ENCODE peak calls at places on chromosomes 7 and 10, in six cellular contexts. B is naive thymus-derived CD8-positive, alpha-beta T cell; G is GM20000; H is activated T-helper 2 cell treated with anti-CD3 and anti-CD28 coated beads, Interferon-gamma antibody, Interleukin-2, Interleukin-4, amounts not matched to agents 10 μg/mL and 5 μg/mL and 100 μg/mL, durations not matched to agents 14 hours and 24 hours and 36 hours; D is fibroblast of lung; O is HS-5. U is an unnamed sample.

GRCh38 chr7:99557196-99557607 is 1.2 kb upstream of the ZNF655 start:
- DNase-seq in B (no peak), G (no peak), H (no peak), D (no peak), O (no peak), U (no peak)

GRCh38 chr10:97999066-97999908 is 31.1 kb downstream of the CRTAC1 start:
- DNase-seq in B (no peak), G (no peak), H (no peak), D (no peak), O (no peak), U (no peak)

GRCh38 chr10:50972591-50972990 is 87.2 kb upstream of the A1CF start:
- DNase-seq in B (no peak), G (no peak), H (no peak), D (no peak), O (no peak), U (no peak)

GRCh38 chr10:70358446-70358845 is 24.0 kb downstream of the LRRC20 start:
- DNase-seq in B (no peak), G (no peak), H (no peak), D (no peak), O (no peak), U (no peak)

GRCh38 chr7:157674715-157675426 is 338.1 kb downstream of the DNAJB6 start:
- DNase-seq in B (no peak), G (no peak), H (no peak), D (no peak), O (no peak), U (no peak)

GRCh38 chr7:17289074-17289665 is 9.3 kb upstream of the AHR start:
- DNase-seq in B (no peak), G (no peak), H (no peak), D (peak; percentile 65), O (no peak), U (no peak)

GRCh38 chr7:106010331-106010730 is 47.3 kb downstream of the CDHR3 start:
- DNase-seq in B (no peak), G (peak; percentile 18), H (no peak), D (no peak), O (no peak), U (no peak)

GRCh38 chr7:124085168-124085567 is 52.3 kb upstream of the TMEM229A start:
- DNase-seq in B (no peak), G (no peak), H (no peak), D (peak; percentile 88), O (no peak), U (no peak)

GRCh38 chr10:119292968-119293367 is 85.6 kb downstream of the GRK5 start:
- DNase-seq in B (no peak), G (no peak), H (no peak), D (no peak), O (no peak), U (no peak)

GRCh38 chr7:96407427-96407826 is 85.5 kb upstream of the SLC25A13 start:
- DNase-seq in B (no peak), G (no peak), H (no peak), D (no peak), O (peak; percentile 50), U (no peak)

GRCh38 chr10:48493083-48493871 is 111.6 kb downstream of the ARHGAP22 start:
- DNase-seq in B (no peak), G (no peak), H (peak; percentile 4), D (no peak), O (no peak), U (no peak)

GRCh38 chr7:25963733-25964132 is 188.3 kb upstream of the NFE2L3 start:
- DNase-seq in B (no peak), G (no peak), H (no peak), D (no peak), O (no peak), U (no peak)

GRCh38 chr10:4351723-4352565 is 474.1 kb upstream of the AKR1E2 start:
- DNase-seq in B (no peak), G (no peak), H (no peak), D (peak; percentile 76), O (no peak), U (no peak)

GRCh38 chr7:29146888-29147609 is 712 bp upstream of the CPVL start:
- DNase-seq in B (no peak), G (no peak), H (no peak), D (no peak), O (no peak), U (no peak)

GRCh38 chr7:13904689-13905088 is 84.8 kb downstream of the ETV1 start:
- DNase-seq in B (no peak), G (no peak), H (no peak), D (peak; percentile 47), O (no peak), U (no peak)

GRCh38 chr7:151244156-151244870 is 4.2 kb downstream of the SMARCD3 start:
- DNase-seq in B (peak; percentile 16), G (peak; percentile 89), H (peak; percentile 48), D (peak; percentile 60), O (no peak), U (no peak)

GRCh38 chr10:50851884-50852671 is 33.3 kb downstream of the A1CF start:
- DNase-seq in B (no peak), G (no peak), H (no peak), D (no peak), O (no peak), U (no peak)

GRCh38 chr7:47188653-47189315 is 393.1 kb downstream of the TNS3 start:
- DNase-seq in B (no peak), G (no peak), H (no peak), D (no peak), O (no peak), U (no peak)

GRCh38 chr10:132164801-132165278 is 21.9 kb upstream of the DPYSL4 start:
- DNase-seq in B (no peak), G (no peak), H (no peak), D (no peak), O (no peak), U (no peak)

GRCh38 chr7:55074008-55074499 is 55.2 kb downstream of the EGFR start:
- DNase-seq in B (no peak), G (peak; percentile 83), H (peak; percentile 46), D (peak; percentile 85), O (peak; percentile 92), U (peak; percentile 46)

GRCh38 chr10:7085913-7086589 is 324.8 kb downstream of the SFMBT2 start:
- DNase-seq in B (no peak), G (no peak), H (no peak), D (peak; percentile 94), O (no peak), U (no peak)

GRCh38 chr7:131556055-131556911 is at the start of gene PODXL:
- DNase-seq in B (peak; percentile 8), G (peak; percentile 92), H (peak; percentile 68), D (peak; percentile 33), O (no peak), U (peak; percentile 30)

GRCh38 chr10:34641913-34642558 is 173.1 kb downstream of the PARD3 start:
- DNase-seq in B (no peak), G (no peak), H (no peak), D (no peak), O (no peak), U (no peak)

GRCh38 chr10:99621454-99622246 is 1.4 kb upstream of the SLC25A28 start:
- DNase-seq in B (no peak), G (no peak), H (no peak), D (no peak), O (no peak), U (no peak)

GRCh38 chr10:88879754-88880286 is at the start of gene STAMBPL1:
- DNase-seq in B (peak; percentile 41), G (peak; percentile 77), H (no peak), D (peak; percentile 39), O (no peak), U (peak; percentile 63)

GRCh38 chr7:136618788-136619187 is 249.7 kb upstream of the CHRM2 start:
- DNase-seq in B (no peak), G (no peak), H (no peak), D (no peak), O (no peak), U (no peak)

GRCh38 chr7:127831312-127832212 is 179.6 kb downstream of the SND1 start:
- DNase-seq in B (no peak), G (no peak), H (no peak), D (no peak), O (no peak), U (no peak)

GRCh38 chr7:104855826-104856225 is 158.2 kb upstream of the KMT2E start:
- DNase-seq in B (no peak), G (no peak), H (no peak), D (no peak), O (no peak), U (no peak)

GRCh38 chr7:380724-381210 is 90.8 kb downstream of the FOXL3 start:
- DNase-seq in B (no peak), G (no peak), H (no peak), D (no peak), O (no peak), U (no peak)

GRCh38 chr7:84981038-84981601 is 205.7 kb downstream of the SEMA3D start:
- DNase-seq in B (no peak), G (no peak), H (no peak), D (no peak), O (no peak), U (no peak)